ENCODE peak calls at places on chromosomes 6 and 20, in seven cellular contexts. W is fibroblast of the aortic adventitia, G is colonic mucosa, T is MM.1S, Z is esophagus squamous epithelium, B is foreskin keratinocyte, J is AG10803. D is an unnamed sample.

GRCh38 chr6:2036084-2037023 is 209.1 kb downstream of the GMDS start:
- DNase-seq in J (no peak), T (no peak), G (no peak), Z (no peak), W (no peak), B (no peak), D (no peak)

GRCh38 chr6:167832497-167833395 is 6.0 kb downstream of the AFDN start:
- DNase-seq in Z (no peak), G (no peak), J (no peak), T (no peak), W (peak; percentile 37), B (no peak), D (no peak)

GRCh38 chr6:167668019-167668753 is 158.5 kb upstream of the AFDN start:
- DNase-seq in J (no peak), W (no peak), B (no peak), T (no peak), G (peak; percentile 48), Z (no peak), D (no peak)

GRCh38 chr6:52654007-52654406 is 16.9 kb upstream of the TMEM14A start:
- DNase-seq in Z (no peak), J (no peak), T (no peak), G (no peak), W (no peak), B (no peak), D (no peak)

GRCh38 chr6:108766419-108766818 is 81.8 kb upstream of the ARMC2 start:
- DNase-seq in B (no peak), G (no peak), Z (no peak), W (no peak), J (no peak), T (no peak), D (no peak)

GRCh38 chr6:16759181-16759645 is 2.0 kb downstream of the ATXN1 start:
- DNase-seq in Z (no peak), J (peak; percentile 60), B (no peak), T (no peak), W (no peak), G (peak; percentile 42), D (peak; percentile 13)

GRCh38 chr6:76942203-76942971 is 520.9 kb downstream of the HTR1B start:
- DNase-seq in Z (no peak), J (no peak), B (no peak), G (no peak), T (no peak), W (no peak), D (no peak)

GRCh38 chr6:27224729-27225128 is 22.8 kb upstream of the PRSS16 start:
- DNase-seq in W (no peak), Z (no peak), J (no peak), B (no peak), G (no peak), T (no peak), D (no peak)

GRCh38 chr20:31967830-31968249 is at the start of gene XKR7:
- DNase-seq in T (no peak), B (no peak), G (no peak), Z (no peak), W (no peak), J (no peak), D (peak; percentile 36)

GRCh38 chr20:51331466-51331865 is 211.1 kb downstream of the NFATC2 start:
- DNase-seq in J (no peak), W (no peak), T (no peak), G (no peak), Z (no peak), B (no peak), D (no peak)

GRCh38 chr6:105326838-105327745 is 75.8 kb downstream of the PREP start:
- DNase-seq in G (no peak), W (peak; percentile 22), Z (no peak), J (peak; percentile 52), T (no peak), B (peak; percentile 66), D (no peak)

GRCh38 chr6:133568970-133569889 is 319.7 kb upstream of the TCF21 start:
- DNase-seq in Z (no peak), W (peak; percentile 89), G (no peak), B (peak; percentile 92), T (peak; percentile 63), J (peak; percentile 73), D (peak; percentile 30)

GRCh38 chr6:84774174-84775158 is 10.1 kb upstream of the TBX18 start:
- DNase-seq in W (no peak), B (peak; percentile 29), T (peak; percentile 51), J (peak; percentile 54), Z (no peak), G (no peak), D (peak; percentile 72)

GRCh38 chr6:49524541-49524940 is 24.8 kb downstream of the GLYATL3 start:
- DNase-seq in Z (no peak), J (no peak), T (no peak), W (no peak), G (no peak), B (peak; percentile 38), D (no peak)

GRCh38 chr6:128500017-128500416 is 20.4 kb downstream of the PTPRK start:
- DNase-seq in Z (no peak), W (no peak), T (no peak), G (no peak), J (peak; percentile 55), B (no peak), D (no peak)

GRCh38 chr6:166330612-166331011 is 11.7 kb downstream of the SFT2D1 start:
- DNase-seq in G (peak; percentile 65), B (no peak), W (peak; percentile 28), Z (no peak), J (no peak), T (no peak), D (no peak)

GRCh38 chr6:7468382-7469081 is 72.9 kb upstream of the DSP start:
- DNase-seq in Z (no peak), J (peak; percentile 59), G (no peak), T (no peak), B (peak; percentile 74), W (peak; percentile 66), D (no peak)

GRCh38 chr6:45818655-45819054 is 197.0 kb downstream of the CLIC5 start:
- DNase-seq in J (no peak), Z (no peak), T (no peak), G (no peak), W (no peak), B (no peak), D (no peak)

GRCh38 chr6:4472953-4473642 is 303.1 kb upstream of the CDYL start:
- DNase-seq in G (no peak), J (no peak), T (no peak), W (peak; percentile 5), B (no peak), Z (no peak), D (no peak)

GRCh38 chr6:150865406-150866146 is at the start of gene MTHFD1L:
- DNase-seq in Z (no peak), W (peak; percentile 94), B (peak; percentile 52), T (peak; percentile 71), J (peak; percentile 92), G (peak; percentile 79), D (peak; percentile 90)

GRCh38 chr20:21607971-21608735 is 94.3 kb upstream of the NKX2-2 start:
- DNase-seq in T (no peak), J (no peak), Z (no peak), G (no peak), W (no peak), B (no peak), D (no peak)

GRCh38 chr6:142301421-142302391 is at the start of gene ADGRG6:
- DNase-seq in B (peak; percentile 70), T (peak; percentile 19), J (peak; percentile 45), Z (no peak), G (peak; percentile 57), W (no peak), D (peak; percentile 43)
- TF ChIP-seq CTCF in B (peak; percentile 43), T (no peak), J (peak; percentile 7), Z (no peak), G (no peak), W (no peak), D (no peak)

DNA sequence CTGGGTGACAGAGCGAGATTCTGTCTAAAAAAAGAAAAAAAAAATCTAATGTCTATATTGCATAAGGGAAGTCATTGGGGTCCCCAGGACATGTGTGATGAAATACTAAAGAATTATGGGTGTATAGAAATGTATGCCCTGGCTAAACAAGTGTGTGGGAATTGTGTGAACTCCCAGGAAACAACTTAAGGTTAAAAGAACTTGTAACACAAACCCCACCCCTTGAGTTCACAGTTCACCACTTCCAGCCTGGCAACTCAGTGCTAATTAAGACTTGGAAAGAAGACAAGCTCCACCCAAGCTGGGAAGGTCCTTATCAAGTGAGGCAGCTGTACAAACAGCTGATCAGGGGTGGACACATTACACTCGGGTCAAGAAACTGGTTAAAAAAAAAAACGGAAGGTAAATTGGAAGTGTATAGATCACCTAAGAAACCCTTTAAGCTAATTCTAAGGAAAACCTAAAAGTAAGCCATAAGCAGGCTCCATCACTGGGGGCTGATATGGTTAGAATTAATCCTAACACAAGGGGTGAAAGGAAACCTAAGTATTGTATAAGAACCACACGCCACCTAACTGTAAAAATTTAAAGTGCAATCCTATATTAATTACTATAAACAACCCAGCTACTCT is 25.2 kb downstream of the HLA-A start:
- DNase-seq in T (peak; percentile 36), G (peak; percentile 88), J (no peak), Z (no peak), B (peak; percentile 52), W (no peak), D (no peak)
- TF ChIP-seq CTCF in T (peak; percentile 38), G (peak; percentile 23), J (no peak), Z (no peak), B (peak; percentile 61), W (no peak), D (no peak)

GRCh38 chr20:38729767-38730166 is 5.5 kb downstream of the SLC32A1 start:
- DNase-seq in J (no peak), B (no peak), T (no peak), G (no peak), W (no peak), Z (no peak), D (no peak)

GRCh38 chr20:38732981-38733380 is 8.7 kb downstream of the SLC32A1 start:
- DNase-seq in W (no peak), J (no peak), G (no peak), T (no peak), Z (no peak), B (no peak), D (no peak)

GRCh38 chr20:38730167-38730988 is 6.1 kb downstream of the SLC32A1 start:
- DNase-seq in T (no peak), B (no peak), W (no peak), G (no peak), J (no peak), Z (no peak), D (peak; percentile 25)

GRCh38 chr20:38730989-38731737 is 6.9 kb downstream of the SLC32A1 start:
- DNase-seq in B (peak; percentile 60), G (peak; percentile 66), Z (no peak), T (peak; percentile 77), J (peak; percentile 34), W (peak; percentile 48), D (peak; percentile 83)

GRCh38 chr20:38731738-38732113 is 7.4 kb downstream of the SLC32A1 start:
- DNase-seq in J (no peak), W (no peak), B (no peak), Z (no peak), T (no peak), G (no peak), D (no peak)
- TF ChIP-seq CTCF in J (no peak), W (no peak), B (no peak), Z (no peak), T (no peak), G (peak; percentile 9), D (no peak)

DNA sequence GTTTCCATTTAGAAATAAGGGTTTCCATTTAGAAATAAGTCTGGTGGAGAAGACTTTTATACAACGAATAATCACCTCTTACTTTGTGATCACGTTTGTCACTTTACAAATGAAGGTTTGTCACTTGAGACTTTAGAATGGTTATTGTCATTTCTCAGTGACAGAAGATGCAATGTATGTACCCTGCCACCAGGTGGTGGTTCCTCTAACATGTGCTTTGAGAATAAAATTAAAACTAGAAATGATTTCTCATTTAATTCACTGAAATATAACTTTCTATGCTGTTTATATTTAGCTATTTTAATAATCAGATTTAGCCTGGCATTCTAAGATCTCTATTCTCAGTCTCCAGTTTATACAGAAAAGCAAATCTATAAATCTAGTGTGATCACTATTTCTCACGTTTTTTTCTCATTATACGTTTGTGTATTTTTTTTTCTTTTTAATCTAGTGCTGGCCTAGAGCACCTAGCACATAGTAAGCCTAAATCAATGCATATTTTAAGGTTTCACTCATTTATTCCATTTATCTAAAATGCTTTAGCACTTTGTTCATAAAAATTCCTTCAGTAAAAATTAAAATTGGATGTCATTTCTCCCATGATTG is 57.4 kb upstream of the TFAP2D start:
- DNase-seq in Z (no peak), T (peak; percentile 47), W (peak; percentile 0), J (peak; percentile 2), B (peak; percentile 1), G (no peak), D (peak; percentile 13)
- TF ChIP-seq CTCF in Z (peak; percentile 41), T (peak; percentile 64), W (peak; percentile 46), J (peak; percentile 57), B (peak; percentile 66), G (peak; percentile 47), D (peak; percentile 42)